ENCODE peak calls at places on chromosomes 1 and 21, in four cellular contexts. M is HepG2, Q is WTC11, V is K562. P is an unnamed sample.

GRCh38 chr1:238982736-238983135 is 403.6 kb upstream of the CHRM3 start:
- DNase-seq in M (no peak), Q (no peak), V (no peak), P (no peak)

GRCh38 chr1:108877324-108877812 is 583 bp downstream of the GPSM2 start:
- DNase-seq in M (no peak), Q (no peak), V (no peak), P (peak; percentile 34)

GRCh38 chr1:82485591-82486369 is 685.0 kb downstream of the ADGRL2 start:
- DNase-seq in M (no peak), Q (peak; percentile 18), V (no peak), P (no peak)

GRCh38 chr21:46126321-46127238 is 28.7 kb downstream of the COL6A2 start:
- DNase-seq in M (no peak), Q (peak; percentile 8), V (no peak), P (no peak)

GRCh38 chr1:214377886-214378285 is 96.9 kb downstream of the SMYD2 start:
- DNase-seq in M (no peak), Q (no peak), V (no peak), P (no peak)

GRCh38 chr1:25039229-25039628 is 109.2 kb upstream of the RUNX3 start:
- DNase-seq in M (no peak), Q (no peak), V (no peak), P (no peak)

GRCh38 chr1:207938016-207938415 is 27.1 kb upstream of the CD34 start:
- DNase-seq in M (peak; percentile 67), Q (no peak), V (no peak), P (no peak)

GRCh38 chr1:229870381-229870780 is 196.7 kb upstream of the GALNT2 start:
- DNase-seq in M (no peak), Q (no peak), V (no peak), P (no peak)

GRCh38 chr1:182357177-182357576 is 34.4 kb downstream of the GLUL start:
- DNase-seq in M (no peak), Q (no peak), V (no peak), P (no peak)

GRCh38 chr1:105793541-105794146 is 1262.8 kb upstream of the PRMT6 start:
- DNase-seq in M (peak; percentile 39), Q (peak; percentile 63), V (peak; percentile 14), P (peak; percentile 57)

GRCh38 chr1:223810586-223810985 is 35.2 kb downstream of the TP53BP2 start:
- DNase-seq in M (no peak), Q (no peak), V (no peak), P (no peak)

GRCh38 chr1:86104606-86105532 is 51.7 kb downstream of the COL24A1 start:
- DNase-seq in M (no peak), Q (no peak), V (no peak), P (no peak)

GRCh38 chr21:35637431-35637830 is 422.9 kb downstream of the SETD4 start:
- DNase-seq in M (no peak), Q (no peak), V (no peak), P (no peak)

GRCh38 chr1:47650205-47650604 is 212.4 kb downstream of the FOXD2 start:
- DNase-seq in M (no peak), Q (no peak), V (no peak), P (no peak)

GRCh38 chr1:61254629-61255323 is 172.4 kb downstream of the NFIA start:
- DNase-seq in M (no peak), Q (no peak), V (no peak), P (no peak)

GRCh38 chr1:9385801-9386573 is 93.3 kb downstream of the SPSB1 start:
- DNase-seq in M (no peak), Q (no peak), V (no peak), P (no peak)

GRCh38 chr1:41578712-41579335 is 94.3 kb upstream of the EDN2 start:
- DNase-seq in M (peak; percentile 14), Q (peak; percentile 33), V (peak; percentile 58), P (peak; percentile 62)

GRCh38 chr1:100736766-100737165 is 17.2 kb downstream of the VCAM1 start:
- DNase-seq in M (no peak), Q (no peak), V (no peak), P (no peak)

GRCh38 chr1:84367219-84367618 is 31.1 kb upstream of the DNASE2B start:
- DNase-seq in M (no peak), Q (no peak), V (no peak), P (no peak)

GRCh38 chr21:45087022-45087823 is 12.8 kb downstream of the ADARB1 start:
- DNase-seq in M (no peak), Q (no peak), V (no peak), P (no peak)

GRCh38 chr1:244970236-244970652 is 105.9 kb upstream of the HNRNPU start:
- DNase-seq in M (peak; percentile 77), Q (peak; percentile 83), V (peak; percentile 92), P (peak; percentile 68)

GRCh38 chr1:228691926-228692325 is 43.4 kb upstream of the RHOU start:
- DNase-seq in M (peak; percentile 72), Q (no peak), V (no peak), P (peak; percentile 47)

GRCh38 chr1:167862432-167863076 is 51.4 kb downstream of the ADCY10 start:
- DNase-seq in M (no peak), Q (no peak), V (no peak), P (no peak)

GRCh38 chr1:88141499-88142074 is 542.5 kb upstream of the PKN2 start:
- DNase-seq in M (no peak), Q (no peak), V (no peak), P (no peak)

GRCh38 chr1:226074046-226074445 is 11.5 kb downstream of the H3-3A start:
- DNase-seq in M (no peak), Q (no peak), V (no peak), P (no peak)

GRCh38 chr1:47175227-47175934 is 14.5 kb downstream of the PDZK1IP1 start:
- DNase-seq in M (peak; percentile 64), Q (peak; percentile 72), V (peak; percentile 86), P (peak; percentile 82)

GRCh38 chr21:45575304-45575992 is 33.2 kb upstream of the SLC19A1 start:
- DNase-seq in M (no peak), Q (peak; percentile 12), V (no peak), P (no peak)

GRCh38 chr1:153465728-153466625 is 5.5 kb upstream of the S100A7 start:
- DNase-seq in M (peak; percentile 12), Q (peak; percentile 82), V (peak; percentile 79), P (peak; percentile 85)

GRCh38 chr1:241542199-241542907 is 10.2 kb downstream of the KMO start:
- DNase-seq in M (no peak), Q (no peak), V (no peak), P (no peak)

GRCh38 chr1:241532173-241532553 is at the start of gene KMO:
- DNase-seq in M (no peak), Q (no peak), V (no peak), P (no peak)

GRCh38 chr21:40586575-40586974 is 260.4 kb downstream of the DSCAM start:
- DNase-seq in M (no peak), Q (no peak), V (no peak), P (no peak)

GRCh38 chr1:185775505-185775904 is 41.3 kb downstream of the HMCN1 start:
- DNase-seq in M (no peak), Q (no peak), V (no peak), P (no peak)

GRCh38 chr21:34771512-34772028 is 102.8 kb downstream of the CLIC6 start:
- DNase-seq in M (peak; percentile 89), Q (no peak), V (no peak), P (no peak)

GRCh38 chr1:158019177-158019868 is 25.9 kb downstream of the KIRREL1 start:
- DNase-seq in M (peak; percentile 42), Q (peak; percentile 64), V (no peak), P (peak; percentile 38)

GRCh38 chr1:1419812-1420653 is 1.0 kb downstream of the ANKRD65 start:
- DNase-seq in M (no peak), Q (peak; percentile 52), V (no peak), P (no peak)

GRCh38 chr1:247487057-247487456 is 29.2 kb upstream of the OR2B11 start:
- DNase-seq in M (peak; percentile 20), Q (no peak), V (peak; percentile 29), P (peak; percentile 34)

GRCh38 chr1:1891349-1892078 is 627 bp upstream of the GNB1 start:
- DNase-seq in M (peak; percentile 42), Q (peak; percentile 62), V (peak; percentile 96), P (peak; percentile 60)

GRCh38 chr1:186843261-186843660 is 14.5 kb downstream of the PLA2G4A start:
- DNase-seq in M (no peak), Q (no peak), V (no peak), P (no peak)
- TF ChIP-seq ELF4 in M (no peak), Q (no peak), V (no peak), P (no peak)

DNA sequence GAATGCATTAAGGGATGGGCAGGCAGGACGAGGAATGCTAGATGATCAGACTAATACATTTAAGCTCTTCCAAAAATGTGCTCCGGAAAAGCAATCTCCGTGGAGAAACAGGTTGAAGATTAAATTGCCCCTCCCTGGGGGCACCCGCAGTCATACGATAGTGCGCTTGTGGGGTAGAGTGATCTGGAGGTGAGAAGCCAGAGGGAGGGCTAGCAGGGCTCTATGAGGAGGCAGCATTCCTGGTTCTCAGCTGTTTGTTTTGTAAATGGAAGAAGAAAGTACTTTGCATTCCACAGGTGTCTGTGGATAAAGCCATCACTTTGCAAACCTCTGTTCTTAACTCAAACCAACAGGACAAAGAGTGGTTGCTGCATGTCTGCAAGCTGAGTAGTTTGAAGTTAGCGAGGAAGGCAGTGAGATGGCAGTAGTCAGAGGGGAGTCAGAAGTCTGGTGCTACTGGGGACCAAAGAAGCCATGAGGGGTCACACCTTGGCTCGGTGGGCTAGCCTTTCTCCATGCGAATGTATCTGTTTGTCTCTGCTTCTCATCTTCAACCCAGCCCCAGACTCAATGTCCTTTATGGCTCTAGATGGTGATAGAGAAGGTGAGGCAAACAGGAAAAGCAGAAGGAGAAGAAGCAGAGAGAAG is 65.3 kb upstream of the GJA8 start:
- DNase-seq in M (no peak), Q (peak; percentile 57), V (no peak), P (no peak)
- TF ChIP-seq ELF4 in M (no peak), Q (no peak), V (no peak), P (no peak)

DNA sequence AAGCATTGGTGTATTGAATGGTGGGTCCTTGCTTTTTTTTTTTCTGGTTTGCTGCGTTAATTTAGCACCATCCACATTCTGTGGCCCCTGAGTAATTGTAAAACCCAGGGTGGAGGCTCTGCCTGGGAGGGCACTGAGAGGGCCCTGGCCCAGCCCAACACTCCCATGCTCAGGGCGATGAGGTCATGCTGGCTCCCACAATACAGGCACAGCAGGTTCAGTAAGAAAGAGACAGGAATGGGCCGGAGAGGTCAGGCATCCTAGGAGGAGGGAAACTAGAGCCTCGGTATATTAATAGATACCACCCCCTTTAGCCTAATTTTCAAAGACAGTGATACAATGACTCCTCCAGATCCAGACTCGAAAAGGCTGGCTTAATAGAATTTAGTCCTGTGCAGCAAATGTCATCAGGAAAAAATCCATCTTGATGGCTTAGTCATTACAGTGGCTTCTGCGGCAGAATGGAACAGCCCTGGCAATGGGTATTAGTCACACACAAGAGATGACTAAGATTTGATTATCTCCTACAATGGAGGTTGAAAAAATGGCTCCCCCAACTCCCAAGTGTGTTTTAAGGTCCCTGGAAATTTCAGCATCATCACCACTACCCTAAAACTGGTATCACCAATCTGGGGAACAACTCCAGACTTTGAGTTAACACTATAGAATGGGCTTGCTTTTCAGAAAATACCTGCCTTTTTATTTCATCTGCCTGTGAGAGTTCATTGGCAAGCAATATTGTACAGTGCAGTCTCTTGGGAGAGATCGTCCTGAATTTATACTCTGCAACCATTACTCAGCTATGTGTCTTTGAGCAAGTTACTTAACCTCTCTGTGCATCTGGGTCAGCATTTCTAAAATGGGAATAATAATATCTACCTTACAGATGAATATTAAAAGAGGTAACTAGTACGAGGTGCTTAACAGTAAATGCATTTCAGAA is 43.9 kb upstream of the LYST start:
- DNase-seq in M (peak; percentile 28), Q (peak; percentile 40), V (no peak), P (peak; percentile 60)
- TF ChIP-seq ELF4 in M (no peak), Q (no peak), V (no peak), P (no peak)

GRCh38 chr1:55869050-55869449 is 653.9 kb upstream of the USP24 start:
- DNase-seq in M (no peak), Q (no peak), V (no peak), P (no peak)
- TF ChIP-seq ELF4 in M (no peak), Q (no peak), V (no peak), P (no peak)

P was measured in HEK293T.